ENCODE peak calls at places on chromosomes 16 and 17, in eight cellular contexts. A is fibroblast of the aortic adventitia, Y is heart left ventricle, E is OCI-LY7, V is IMR-90, P is dorsolateral prefrontal cortex, U is breast epithelium, K is body of pancreas. I is an unnamed sample.

GRCh38 chr16:77288222-77288621 is 89.0 kb downstream of the SYCE1L start:
- DNase-seq in A (peak), Y (no peak), E (no peak), V (peak), P (no peak), U (no peak), K (no peak), I (no peak)

GRCh38 chr17:82668631-82669099 is 20.4 kb upstream of the WDR45B start:
- DNase-seq in A (peak), Y (peak), E (peak), V (peak), P (peak), U (peak), K (peak), I (peak)

GRCh38 chr16:4915226-4915761 is 21.7 kb downstream of the PPL start:
- DNase-seq in A (peak), Y (no peak), E (no peak), V (peak), P (no peak), U (no peak), K (no peak), I (no peak)

GRCh38 chr17:82257473-82257872 is 16.0 kb downstream of the CSNK1D start:
- DNase-seq in A (no peak), Y (no peak), E (peak), V (no peak), P (peak), U (no peak), K (no peak), I (no peak)

GRCh38 chr17:80409626-80410025 is 5.3 kb upstream of the ENDOV start:
- DNase-seq in A (no peak), Y (no peak), E (no peak), V (no peak), P (no peak), U (no peak), K (no peak), I (no peak)

GRCh38 chr17:61144137-61144536 is 255.5 kb upstream of the TBX2 start:
- DNase-seq in A (no peak), Y (no peak), E (no peak), V (no peak), P (no peak), U (no peak), K (no peak), I (no peak)

GRCh38 chr17:71486171-71486740 is 634.6 kb upstream of the SOX9 start:
- DNase-seq in A (no peak), Y (no peak), E (no peak), V (no peak), P (no peak), U (no peak), K (no peak), I (no peak)

GRCh38 chr17:8502100-8502499 is 66.4 kb downstream of the NDEL1 start:
- DNase-seq in A (no peak), Y (no peak), E (no peak), V (no peak), P (no peak), U (no peak), K (no peak), I (no peak)

GRCh38 chr16:50861926-50862325 is 120.0 kb downstream of the CYLD start:
- DNase-seq in A (peak), Y (no peak), E (no peak), V (peak), P (no peak), U (no peak), K (no peak), I (no peak)

GRCh38 chr17:50050431-50051032 is 5.4 kb upstream of the ITGA3 start:
- DNase-seq in A (no peak), Y (no peak), E (no peak), V (no peak), P (no peak), U (no peak), K (no peak), I (no peak)

GRCh38 chr17:17051380-17051779 is 9.1 kb downstream of the MPRIP start:
- DNase-seq in A (no peak), Y (peak), E (no peak), V (no peak), P (peak), U (no peak), K (no peak), I (no peak)

GRCh38 chr16:57982345-57982744 is 11.4 kb upstream of the CNGB1 start:
- DNase-seq in A (no peak), Y (no peak), E (no peak), V (no peak), P (no peak), U (no peak), K (no peak), I (no peak)

GRCh38 chr16:47687694-47688093 is 226.6 kb downstream of the PHKB start:
- DNase-seq in A (no peak), Y (no peak), E (no peak), V (peak), P (no peak), U (no peak), K (no peak), I (no peak)

GRCh38 chr17:50079334-50080095 is 15.6 kb upstream of the PDK2 start:
- DNase-seq in A (no peak), Y (no peak), E (peak), V (no peak), P (no peak), U (no peak), K (peak), I (no peak)

GRCh38 chr17:42659079-42659931 is at the start of gene TUBG2:
- DNase-seq in A (peak), Y (peak), E (peak), V (peak), P (peak), U (peak), K (peak), I (peak)

GRCh38 chr16:50692999-50693781 is at the start of gene NOD2:
- DNase-seq in A (no peak), Y (no peak), E (no peak), V (no peak), P (no peak), U (no peak), K (peak), I (peak)

GRCh38 chr17:42526031-42526444 is 10.0 kb upstream of the NAGLU start:
- DNase-seq in A (peak), Y (peak), E (no peak), V (peak), P (no peak), U (no peak), K (no peak), I (no peak)

GRCh38 chr17:48241131-48241591 is 133.6 kb downstream of the SNX11 start:
- DNase-seq in A (peak), Y (peak), E (no peak), V (peak), P (no peak), U (no peak), K (peak), I (peak)

GRCh38 chr16:50857881-50858280 is 116.0 kb downstream of the CYLD start:
- DNase-seq in A (no peak), Y (no peak), E (no peak), V (no peak), P (no peak), U (no peak), K (no peak), I (no peak)

GRCh38 chr17:17523001-17523713 is 27.0 kb upstream of the RASD1 start:
- DNase-seq in A (no peak), Y (no peak), E (no peak), V (no peak), P (no peak), U (no peak), K (peak), I (no peak)

GRCh38 chr16:88331989-88332920 is 50.5 kb upstream of the ZNF469 start:
- DNase-seq in A (peak), Y (no peak), E (no peak), V (peak), P (no peak), U (peak), K (peak), I (no peak)

GRCh38 chr17:20944014-20944905 is 98.6 kb downstream of the USP22 start:
- DNase-seq in A (no peak), Y (no peak), E (peak), V (no peak), P (no peak), U (peak), K (peak), I (no peak)

GRCh38 chr17:82933006-82933310 is 93.1 kb upstream of the ZNF750 start:
- DNase-seq in A (no peak), Y (no peak), E (no peak), V (no peak), P (no peak), U (no peak), K (no peak), I (no peak)

GRCh38 chr17:45808845-45809244 is 24.7 kb downstream of the CRHR1 start:
- DNase-seq in A (no peak), Y (no peak), E (no peak), V (no peak), P (no peak), U (no peak), K (no peak), I (no peak)

GRCh38 chr17:21357281-21357680 is 18.9 kb upstream of the KCNJ12 start:
- DNase-seq in A (no peak), Y (no peak), E (no peak), V (no peak), P (no peak), U (no peak), K (no peak), I (no peak)

GRCh38 chr17:76077582-76078110 is 1.3 kb upstream of the ZACN start:
- DNase-seq in A (no peak), Y (no peak), E (peak), V (no peak), P (no peak), U (no peak), K (peak), I (no peak)

GRCh38 chr16:82152641-82153094 is 17.4 kb downstream of the MPHOSPH6 start:
- DNase-seq in A (no peak), Y (no peak), E (no peak), V (peak), P (no peak), U (no peak), K (no peak), I (no peak)

GRCh38 chr17:79948406-79948917 is 87.2 kb downstream of the TBC1D16 start:
- DNase-seq in A (no peak), Y (peak), E (no peak), V (no peak), P (no peak), U (no peak), K (no peak), I (no peak)

GRCh38 chr17:51257150-51258081 is 2.4 kb downstream of the MBTD1 start:
- DNase-seq in A (no peak), Y (no peak), E (no peak), V (no peak), P (no peak), U (no peak), K (no peak), I (no peak)

GRCh38 chr16:10939649-10940206 is 2.5 kb downstream of the DEXI start:
- DNase-seq in A (no peak), Y (peak), E (no peak), V (no peak), P (no peak), U (no peak), K (no peak), I (no peak)

GRCh38 chr17:77666480-77666879 is 292.0 kb upstream of the TNRC6C start:
- DNase-seq in A (no peak), Y (no peak), E (no peak), V (no peak), P (no peak), U (no peak), K (no peak), I (no peak)

GRCh38 chr17:75096082-75096625 is 8.4 kb downstream of the SLC16A5 start:
- DNase-seq in A (peak), Y (peak), E (no peak), V (peak), P (no peak), U (peak), K (peak), I (no peak)

GRCh38 chr16:19892902-19893301 is 8.3 kb upstream of the GPRC5B start:
- DNase-seq in A (no peak), Y (no peak), E (no peak), V (no peak), P (no peak), U (no peak), K (no peak), I (no peak)

GRCh38 chr17:13113821-13114525 is 96.1 kb upstream of the ELAC2 start:
- DNase-seq in A (no peak), Y (no peak), E (no peak), V (no peak), P (no peak), U (no peak), K (no peak), I (no peak)

GRCh38 chr17:13118311-13118710 is 100.5 kb upstream of the ELAC2 start:
- DNase-seq in A (no peak), Y (no peak), E (no peak), V (no peak), P (no peak), U (no peak), K (no peak), I (no peak)

GRCh38 chr17:13117616-13118015 is 99.8 kb upstream of the ELAC2 start:
- DNase-seq in A (no peak), Y (no peak), E (no peak), V (no peak), P (no peak), U (no peak), K (no peak), I (no peak)

GRCh38 chr17:13114601-13115024 is 96.8 kb upstream of the ELAC2 start:
- DNase-seq in A (peak), Y (peak), E (peak), V (peak), P (no peak), U (no peak), K (peak), I (no peak)
- H3K4me3 ChIP-seq in A (peak), Y (no peak), E (no peak), V (no peak), P (no peak), U (no peak), K (no peak), I (no peak)

DNA sequence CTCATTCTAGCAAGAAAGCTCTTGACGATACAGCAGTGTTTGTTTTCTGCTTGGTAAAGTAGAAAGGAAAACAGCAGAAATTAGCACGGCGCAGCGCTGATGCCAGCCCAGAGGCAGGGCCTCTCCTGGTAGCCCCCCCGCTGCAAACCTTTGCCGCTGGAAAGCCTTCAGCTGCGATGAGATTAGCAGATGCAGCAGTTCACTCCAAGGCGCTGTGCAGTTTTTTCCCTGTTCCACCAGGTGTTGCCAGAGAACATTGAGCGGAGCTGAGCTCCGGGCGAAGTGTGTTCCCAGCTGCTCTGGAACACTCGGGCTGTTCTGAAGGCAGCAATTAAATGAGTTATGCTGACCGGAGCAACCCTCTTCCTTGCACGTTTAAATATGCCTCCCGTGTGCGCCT is 72.5 kb downstream of the RBFOX1 start:
- DNase-seq in A (no peak), Y (peak), E (no peak), V (no peak), P (peak), U (no peak), K (peak), I (no peak)
- TF ChIP-seq CTCF in A (no peak), Y (no peak), E (no peak), V (no peak), P (peak), U (peak), K (peak), I (no peak)

GRCh38 chr17:31499771-31500554 is 108.5 kb downstream of the RAB11FIP4 start:
- DNase-seq in A (peak), Y (peak), E (no peak), V (peak), P (peak), U (peak), K (peak), I (no peak)
- H3K4me3 ChIP-seq in A (no peak), Y (no peak), E (no peak), V (no peak), P (no peak), U (no peak), K (no peak), I (no peak)

DNA sequence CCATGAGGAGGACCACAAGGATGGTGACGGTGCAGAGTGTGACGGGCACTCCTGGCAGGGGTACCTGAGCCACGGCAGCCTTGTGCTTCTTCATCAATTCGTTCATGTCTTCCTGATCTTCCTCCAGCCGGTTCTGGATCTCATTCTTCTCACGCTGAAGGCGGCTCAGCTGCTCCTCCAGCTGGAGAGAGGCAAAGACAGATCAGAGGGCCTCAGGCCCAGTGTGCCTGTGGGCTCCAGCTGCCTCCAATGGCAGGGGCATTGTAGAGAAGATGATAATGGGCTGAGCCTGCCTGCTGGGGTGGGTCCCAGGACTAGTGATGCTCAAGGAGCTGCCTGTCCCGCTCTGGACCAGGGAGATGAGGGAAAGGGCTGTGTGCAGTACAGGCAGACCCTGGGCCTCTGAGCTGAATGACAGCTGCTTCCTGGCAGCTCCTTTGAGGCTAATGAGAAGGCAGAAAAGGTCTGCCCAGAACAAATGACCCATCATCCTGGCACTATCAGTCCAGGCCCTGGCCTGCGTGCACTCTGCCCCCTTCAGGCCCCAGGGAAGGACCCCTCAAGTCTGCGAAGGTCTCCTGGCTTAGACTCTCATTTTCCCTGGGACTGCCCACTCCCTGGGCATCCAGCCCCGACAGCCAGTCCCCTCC is 47.9 kb downstream of the PIPOX start:
- DNase-seq in A (no peak), Y (no peak), E (no peak), V (no peak), P (peak), U (no peak), K (no peak), I (no peak)
- TF ChIP-seq CTCF in A (no peak), Y (no peak), E (no peak), V (no peak), P (no peak), U (no peak), K (no peak), I (no peak)

DNA sequence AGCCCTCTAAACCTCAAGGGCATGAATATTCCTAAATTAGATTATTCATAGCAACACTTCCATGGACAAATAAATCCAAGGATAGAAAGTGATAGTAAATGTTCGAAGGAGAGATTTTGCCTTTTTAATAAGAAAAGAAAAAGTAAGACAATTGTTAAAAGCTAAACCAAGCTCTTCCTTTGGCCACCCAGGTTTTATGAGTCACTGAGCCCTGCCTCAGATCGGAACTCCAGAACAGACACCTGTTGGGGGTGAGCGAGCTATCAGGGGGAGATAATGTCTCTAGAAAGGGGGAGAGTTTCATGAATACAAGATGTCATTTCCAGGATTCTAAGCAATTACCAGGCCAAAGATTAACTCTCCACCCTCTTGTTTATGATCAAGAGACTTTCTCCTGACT is 171.4 kb downstream of the ANKFN1 start:
- DNase-seq in A (no peak), Y (no peak), E (no peak), V (no peak), P (no peak), U (no peak), K (no peak), I (no peak)
- H3K4me3 ChIP-seq in A (no peak), Y (no peak), E (no peak), V (no peak), P (no peak), U (no peak), K (no peak), I (no peak)

DNA sequence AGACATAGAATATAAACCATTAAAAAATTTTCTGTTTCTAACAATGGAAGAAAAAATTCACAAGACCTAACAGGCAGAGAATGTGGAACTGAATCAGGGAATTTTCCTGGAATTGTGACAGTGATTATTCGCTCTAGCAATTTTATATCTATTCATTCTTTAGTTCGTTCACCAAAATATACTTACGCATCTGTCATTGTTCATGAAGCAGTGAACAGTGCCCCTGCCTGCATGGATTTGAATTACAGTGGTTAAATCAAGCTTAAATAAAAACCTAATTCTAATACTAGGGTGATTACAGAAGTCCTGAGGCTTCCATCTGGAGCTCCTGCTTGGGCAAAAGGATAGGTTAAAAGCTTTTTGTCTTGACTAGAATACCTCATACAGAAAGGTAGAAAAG is 48.6 kb downstream of the ABCA8 start:
- DNase-seq in A (peak), Y (no peak), E (peak), V (peak), P (peak), U (no peak), K (no peak), I (no peak)
- TF ChIP-seq CTCF in A (peak), Y (peak), E (peak), V (peak), P (peak), U (no peak), K (peak), I (peak)